ENCODE peak calls at places on chromosomes 3 and 15, in nine cellular contexts. One of them, this sample, is unnamed.

GRCh38 chr15:29937956-29938355 is 115.7 kb upstream of the TJP1 start:
- DNase-seq in tibial nerve: no peak
- DNase-seq in adrenal gland: no peak
- DNase-seq in progenitor cell of endocrine pancreas: no peak
- DNase-seq in glutamatergic neuron: no peak
- DNase-seq in foreskin fibroblast: peak; percentile 48
- DNase-seq in fibroblast of pulmonary artery: peak; percentile 59
- DNase-seq in stomach: no peak
- DNase-seq in left ventricle myocardium inferior: no peak
- DNase-seq in this sample: no peak

GRCh38 chr15:56242576-56243116 is 1.0 kb downstream of the RFX7 start:
- DNase-seq in tibial nerve: no peak
- DNase-seq in adrenal gland: no peak
- DNase-seq in progenitor cell of endocrine pancreas: no peak
- DNase-seq in glutamatergic neuron: peak; percentile 72
- DNase-seq in foreskin fibroblast: no peak
- DNase-seq in fibroblast of pulmonary artery: no peak
- DNase-seq in stomach: no peak
- DNase-seq in left ventricle myocardium inferior: no peak
- DNase-seq in this sample: no peak

GRCh38 chr15:47870300-47870955 is 153.1 kb downstream of the SEMA6D start:
- DNase-seq in tibial nerve: no peak
- DNase-seq in adrenal gland: no peak
- DNase-seq in progenitor cell of endocrine pancreas: no peak
- DNase-seq in glutamatergic neuron: no peak
- DNase-seq in foreskin fibroblast: no peak
- DNase-seq in fibroblast of pulmonary artery: no peak
- DNase-seq in stomach: no peak
- DNase-seq in left ventricle myocardium inferior: no peak
- DNase-seq in this sample: no peak

GRCh38 chr3:23159929-23160328 is 43.2 kb upstream of the UBE2E2 start:
- DNase-seq in tibial nerve: no peak
- DNase-seq in adrenal gland: no peak
- DNase-seq in progenitor cell of endocrine pancreas: no peak
- DNase-seq in glutamatergic neuron: no peak
- DNase-seq in foreskin fibroblast: peak; percentile 79
- DNase-seq in fibroblast of pulmonary artery: peak; percentile 72
- DNase-seq in stomach: no peak
- DNase-seq in left ventricle myocardium inferior: no peak
- DNase-seq in this sample: no peak

GRCh38 chr15:43799945-43800285 is at the start of gene SERINC4:
- DNase-seq in tibial nerve: no peak
- DNase-seq in adrenal gland: no peak
- DNase-seq in progenitor cell of endocrine pancreas: no peak
- DNase-seq in glutamatergic neuron: no peak
- DNase-seq in foreskin fibroblast: no peak
- DNase-seq in fibroblast of pulmonary artery: no peak
- DNase-seq in stomach: no peak
- DNase-seq in left ventricle myocardium inferior: no peak
- DNase-seq in this sample: no peak

GRCh38 chr15:29821416-29822099 is 710 bp downstream of the TJP1 start:
- DNase-seq in tibial nerve: peak; percentile 49
- DNase-seq in adrenal gland: peak; percentile 87
- DNase-seq in progenitor cell of endocrine pancreas: peak; percentile 86
- DNase-seq in glutamatergic neuron: peak; percentile 75
- DNase-seq in foreskin fibroblast: peak; percentile 77
- DNase-seq in fibroblast of pulmonary artery: peak; percentile 80
- DNase-seq in stomach: peak; percentile 84
- DNase-seq in left ventricle myocardium inferior: peak; percentile 75
- DNase-seq in this sample: peak; percentile 53

GRCh38 chr15:63598467-63599400 is 1.5 kb downstream of the FBXL22 start:
- DNase-seq in tibial nerve: no peak
- DNase-seq in adrenal gland: no peak
- DNase-seq in progenitor cell of endocrine pancreas: no peak
- DNase-seq in glutamatergic neuron: no peak
- DNase-seq in foreskin fibroblast: no peak
- DNase-seq in fibroblast of pulmonary artery: no peak
- DNase-seq in stomach: peak; percentile 70
- DNase-seq in left ventricle myocardium inferior: no peak
- DNase-seq in this sample: no peak

GRCh38 chr15:63503739-63504246 is 600 bp upstream of the USP3 start:
- DNase-seq in tibial nerve: peak; percentile 48
- DNase-seq in adrenal gland: peak; percentile 80
- DNase-seq in progenitor cell of endocrine pancreas: peak; percentile 21
- DNase-seq in glutamatergic neuron: no peak
- DNase-seq in foreskin fibroblast: peak; percentile 84
- DNase-seq in fibroblast of pulmonary artery: peak; percentile 90
- DNase-seq in stomach: peak; percentile 69
- DNase-seq in left ventricle myocardium inferior: no peak
- DNase-seq in this sample: no peak

GRCh38 chr3:2915826-2916225 is 194.3 kb downstream of the IL5RA start:
- DNase-seq in tibial nerve: no peak
- DNase-seq in adrenal gland: no peak
- DNase-seq in progenitor cell of endocrine pancreas: no peak
- DNase-seq in glutamatergic neuron: no peak
- DNase-seq in foreskin fibroblast: no peak
- DNase-seq in fibroblast of pulmonary artery: no peak
- DNase-seq in stomach: no peak
- DNase-seq in left ventricle myocardium inferior: no peak
- DNase-seq in this sample: no peak

GRCh38 chr3:102235679-102236078 is 199.1 kb upstream of the ZPLD1 start:
- DNase-seq in tibial nerve: no peak
- DNase-seq in adrenal gland: no peak
- DNase-seq in progenitor cell of endocrine pancreas: no peak
- DNase-seq in glutamatergic neuron: no peak
- DNase-seq in foreskin fibroblast: no peak
- DNase-seq in fibroblast of pulmonary artery: peak; percentile 16
- DNase-seq in stomach: no peak
- DNase-seq in left ventricle myocardium inferior: no peak
- DNase-seq in this sample: no peak

GRCh38 chr3:15859507-15860013 is 61.8 kb upstream of the ANKRD28 start:
- DNase-seq in tibial nerve: peak; percentile 72
- DNase-seq in adrenal gland: peak; percentile 75
- DNase-seq in progenitor cell of endocrine pancreas: peak; percentile 77
- DNase-seq in glutamatergic neuron: peak; percentile 89
- DNase-seq in foreskin fibroblast: peak; percentile 82
- DNase-seq in fibroblast of pulmonary artery: peak; percentile 70
- DNase-seq in stomach: peak; percentile 86
- DNase-seq in left ventricle myocardium inferior: peak; percentile 82
- DNase-seq in this sample: peak; percentile 71

GRCh38 chr3:86973440-86973839 is 17.5 kb downstream of the VGLL3 start:
- DNase-seq in tibial nerve: no peak
- DNase-seq in adrenal gland: no peak
- DNase-seq in progenitor cell of endocrine pancreas: no peak
- DNase-seq in glutamatergic neuron: no peak
- DNase-seq in foreskin fibroblast: peak; percentile 96
- DNase-seq in fibroblast of pulmonary artery: peak; percentile 95
- DNase-seq in stomach: no peak
- DNase-seq in left ventricle myocardium inferior: no peak
- DNase-seq in this sample: no peak

GRCh38 chr3:192772495-192772894 is 45.2 kb upstream of the FGF12 start:
- DNase-seq in tibial nerve: no peak
- DNase-seq in adrenal gland: peak; percentile 20
- DNase-seq in progenitor cell of endocrine pancreas: no peak
- DNase-seq in glutamatergic neuron: peak; percentile 60
- DNase-seq in foreskin fibroblast: no peak
- DNase-seq in fibroblast of pulmonary artery: peak; percentile 39
- DNase-seq in stomach: peak; percentile 35
- DNase-seq in left ventricle myocardium inferior: peak; percentile 48
- DNase-seq in this sample: peak; percentile 8

GRCh38 chr3:78887029-78887428 is 880.8 kb downstream of the ROBO1 start:
- DNase-seq in tibial nerve: no peak
- DNase-seq in adrenal gland: peak; percentile 51
- DNase-seq in progenitor cell of endocrine pancreas: no peak
- DNase-seq in glutamatergic neuron: no peak
- DNase-seq in foreskin fibroblast: peak; percentile 41
- DNase-seq in fibroblast of pulmonary artery: peak; percentile 76
- DNase-seq in stomach: no peak
- DNase-seq in left ventricle myocardium inferior: no peak
- DNase-seq in this sample: no peak

GRCh38 chr3:100756441-100756840 is 47.1 kb downstream of the TFG start:
- DNase-seq in tibial nerve: peak; percentile 44
- DNase-seq in adrenal gland: no peak
- DNase-seq in progenitor cell of endocrine pancreas: no peak
- DNase-seq in glutamatergic neuron: no peak
- DNase-seq in foreskin fibroblast: no peak
- DNase-seq in fibroblast of pulmonary artery: no peak
- DNase-seq in stomach: no peak
- DNase-seq in left ventricle myocardium inferior: peak; percentile 38
- DNase-seq in this sample: no peak

GRCh38 chr15:63600646-63601025 is 3.4 kb downstream of the FBXL22 start:
- DNase-seq in tibial nerve: peak; percentile 59
- DNase-seq in adrenal gland: peak; percentile 93
- DNase-seq in progenitor cell of endocrine pancreas: peak; percentile 70
- DNase-seq in glutamatergic neuron: peak; percentile 81
- DNase-seq in foreskin fibroblast: peak; percentile 98
- DNase-seq in fibroblast of pulmonary artery: peak; percentile 95
- DNase-seq in stomach: peak; percentile 94
- DNase-seq in left ventricle myocardium inferior: peak; percentile 88
- DNase-seq in this sample: peak; percentile 74

GRCh38 chr3:155618575-155618974 is 126.3 kb downstream of the PLCH1 start:
- DNase-seq in tibial nerve: no peak
- DNase-seq in adrenal gland: no peak
- DNase-seq in progenitor cell of endocrine pancreas: no peak
- DNase-seq in glutamatergic neuron: no peak
- DNase-seq in foreskin fibroblast: no peak
- DNase-seq in fibroblast of pulmonary artery: no peak
- DNase-seq in stomach: no peak
- DNase-seq in left ventricle myocardium inferior: no peak
- DNase-seq in this sample: no peak
- TF ChIP-seq CTCF in tibial nerve: no peak
- TF ChIP-seq CTCF in adrenal gland: no peak
- TF ChIP-seq CTCF in progenitor cell of endocrine pancreas: no peak
- TF ChIP-seq CTCF in glutamatergic neuron: no peak
- TF ChIP-seq CTCF in foreskin fibroblast: no peak
- TF ChIP-seq CTCF in fibroblast of pulmonary artery: no peak
- TF ChIP-seq CTCF in stomach: no peak
- TF ChIP-seq CTCF in left ventricle myocardium inferior: no peak
- TF ChIP-seq CTCF in this sample: no peak

GRCh38 chr3:52907497-52907896 is 10.1 kb upstream of the STIMATE start:
- DNase-seq in tibial nerve: no peak
- DNase-seq in adrenal gland: no peak
- DNase-seq in progenitor cell of endocrine pancreas: no peak
- DNase-seq in glutamatergic neuron: no peak
- DNase-seq in foreskin fibroblast: no peak
- DNase-seq in fibroblast of pulmonary artery: no peak
- DNase-seq in stomach: no peak
- DNase-seq in left ventricle myocardium inferior: no peak
- DNase-seq in this sample: no peak
- TF ChIP-seq CTCF in tibial nerve: no peak
- TF ChIP-seq CTCF in adrenal gland: no peak
- TF ChIP-seq CTCF in progenitor cell of endocrine pancreas: no peak
- TF ChIP-seq CTCF in glutamatergic neuron: no peak
- TF ChIP-seq CTCF in foreskin fibroblast: no peak
- TF ChIP-seq CTCF in fibroblast of pulmonary artery: no peak
- TF ChIP-seq CTCF in stomach: no peak
- TF ChIP-seq CTCF in left ventricle myocardium inferior: no peak
- TF ChIP-seq CTCF in this sample: no peak

DNA sequence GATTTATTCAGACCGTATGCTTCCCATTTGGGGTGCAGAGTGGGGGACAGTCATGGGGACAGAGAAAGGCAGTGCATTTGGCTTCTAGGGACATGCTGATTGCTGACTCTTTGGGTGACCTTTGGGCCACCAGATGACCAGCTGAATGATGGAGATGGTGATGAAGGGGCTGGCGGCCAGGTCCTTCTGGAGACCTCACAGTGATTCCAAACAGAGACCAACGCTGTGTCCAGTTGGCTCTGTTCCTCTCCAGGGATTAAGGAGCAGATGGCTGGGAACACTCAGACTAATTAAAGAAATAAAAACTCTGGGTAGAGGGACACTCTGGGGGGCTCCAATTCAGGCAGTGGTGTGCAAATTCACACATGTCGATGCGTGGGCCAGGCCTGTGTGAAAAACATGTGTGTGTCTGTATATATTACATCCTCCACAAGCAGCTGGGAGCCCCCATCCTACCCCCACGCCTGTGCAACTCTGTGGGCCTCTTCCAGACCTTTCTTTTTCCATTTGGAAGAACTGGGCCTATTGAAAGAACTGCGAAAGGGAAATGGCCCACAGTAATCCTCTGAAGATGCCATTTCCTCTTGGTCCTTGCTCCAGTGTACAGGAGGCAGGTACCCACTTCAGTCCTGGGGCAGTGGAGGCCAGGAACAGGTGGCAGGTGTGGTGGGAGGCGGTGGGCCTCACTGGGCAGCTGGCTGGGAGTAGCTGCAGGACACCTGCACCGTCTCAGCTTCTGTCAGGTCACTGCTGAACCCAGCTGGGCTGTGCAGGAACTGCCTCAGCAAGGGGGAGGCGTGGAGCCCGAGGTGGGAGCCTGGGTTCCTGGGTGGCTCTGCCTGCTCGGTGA is 8.9 kb downstream of the XIRP1 start:
- DNase-seq in tibial nerve: no peak
- DNase-seq in adrenal gland: no peak
- DNase-seq in progenitor cell of endocrine pancreas: no peak
- DNase-seq in glutamatergic neuron: peak; percentile 47
- DNase-seq in foreskin fibroblast: no peak
- DNase-seq in fibroblast of pulmonary artery: no peak
- DNase-seq in stomach: no peak
- DNase-seq in left ventricle myocardium inferior: no peak
- DNase-seq in this sample: no peak
- TF ChIP-seq CTCF in tibial nerve: no peak
- TF ChIP-seq CTCF in adrenal gland: no peak
- TF ChIP-seq CTCF in progenitor cell of endocrine pancreas: no peak
- TF ChIP-seq CTCF in glutamatergic neuron: no peak
- TF ChIP-seq CTCF in foreskin fibroblast: no peak
- TF ChIP-seq CTCF in fibroblast of pulmonary artery: no peak
- TF ChIP-seq CTCF in stomach: no peak
- TF ChIP-seq CTCF in left ventricle myocardium inferior: no peak
- TF ChIP-seq CTCF in this sample: no peak

GRCh38 chr3:75001330-75001729 is 386.9 kb upstream of the CNTN3 start:
- DNase-seq in tibial nerve: no peak
- DNase-seq in adrenal gland: no peak
- DNase-seq in progenitor cell of endocrine pancreas: no peak
- DNase-seq in glutamatergic neuron: no peak
- DNase-seq in foreskin fibroblast: no peak
- DNase-seq in fibroblast of pulmonary artery: peak; percentile 17
- DNase-seq in stomach: no peak
- DNase-seq in left ventricle myocardium inferior: no peak
- DNase-seq in this sample: no peak
- TF ChIP-seq CTCF in tibial nerve: no peak
- TF ChIP-seq CTCF in adrenal gland: peak; percentile 34
- TF ChIP-seq CTCF in progenitor cell of endocrine pancreas: peak; percentile 64
- TF ChIP-seq CTCF in glutamatergic neuron: no peak
- TF ChIP-seq CTCF in foreskin fibroblast: peak; percentile 16
- TF ChIP-seq CTCF in fibroblast of pulmonary artery: peak; percentile 28
- TF ChIP-seq CTCF in stomach: no peak
- TF ChIP-seq CTCF in left ventricle myocardium inferior: peak; percentile 64
- TF ChIP-seq CTCF in this sample: peak; percentile 66

GRCh38 chr3:58135712-58136543 is 74.8 kb downstream of the DNASE1L3 start:
- DNase-seq in tibial nerve: no peak
- DNase-seq in adrenal gland: peak; percentile 90
- DNase-seq in progenitor cell of endocrine pancreas: no peak
- DNase-seq in glutamatergic neuron: no peak
- DNase-seq in foreskin fibroblast: no peak
- DNase-seq in fibroblast of pulmonary artery: peak; percentile 21
- DNase-seq in stomach: no peak
- DNase-seq in left ventricle myocardium inferior: peak; percentile 42
- DNase-seq in this sample: no peak
- TF ChIP-seq CTCF in tibial nerve: peak; percentile 18
- TF ChIP-seq CTCF in adrenal gland: peak; percentile 43
- TF ChIP-seq CTCF in progenitor cell of endocrine pancreas: peak; percentile 46
- TF ChIP-seq CTCF in glutamatergic neuron: peak; percentile 53
- TF ChIP-seq CTCF in foreskin fibroblast: peak; percentile 21
- TF ChIP-seq CTCF in fibroblast of pulmonary artery: peak; percentile 49
- TF ChIP-seq CTCF in stomach: peak; percentile 10
- TF ChIP-seq CTCF in left ventricle myocardium inferior: peak; percentile 52
- TF ChIP-seq CTCF in this sample: peak; percentile 53

GRCh38 chr3:154758109-154758868 is 321.8 kb upstream of the MME start:
- DNase-seq in tibial nerve: no peak
- DNase-seq in adrenal gland: no peak
- DNase-seq in progenitor cell of endocrine pancreas: no peak
- DNase-seq in glutamatergic neuron: no peak
- DNase-seq in foreskin fibroblast: peak; percentile 20
- DNase-seq in fibroblast of pulmonary artery: peak; percentile 62
- DNase-seq in stomach: no peak
- DNase-seq in left ventricle myocardium inferior: no peak
- DNase-seq in this sample: no peak
- TF ChIP-seq CTCF in tibial nerve: peak; percentile 58
- TF ChIP-seq CTCF in adrenal gland: peak; percentile 33
- TF ChIP-seq CTCF in progenitor cell of endocrine pancreas: peak; percentile 44
- TF ChIP-seq CTCF in glutamatergic neuron: peak; percentile 32
- TF ChIP-seq CTCF in foreskin fibroblast: peak; percentile 42
- TF ChIP-seq CTCF in fibroblast of pulmonary artery: peak; percentile 45
- TF ChIP-seq CTCF in stomach: peak; percentile 37
- TF ChIP-seq CTCF in left ventricle myocardium inferior: peak; percentile 58
- TF ChIP-seq CTCF in this sample: peak; percentile 69

This sample was measured in neural crest cell.